ENCODE peak calls at places on chromosomes 11 and 22, in five cellular contexts. One of them, this sample, is unnamed.

GRCh38 chr11:43556892-43557291 is 123.6 kb upstream of the HSD17B12 start:
- DNase-seq in bronchial epithelial cell: no peak
- DNase-seq in coronary artery: no peak
- DNase-seq in DND-41: no peak
- DNase-seq in ovary: no peak
- DNase-seq in this sample: no peak

GRCh38 chr11:47152953-47153950 is 23.4 kb downstream of the ARFGAP2 start:
- DNase-seq in bronchial epithelial cell: peak; percentile 62
- DNase-seq in DND-41: peak; percentile 71
- DNase-seq in ovary: peak; percentile 88
- DNase-seq in coronary artery: no peak
- DNase-seq in this sample: peak; percentile 72

GRCh38 chr11:57566035-57566504 is 1.4 kb downstream of the UBE2L6 start:
- DNase-seq in bronchial epithelial cell: peak; percentile 15
- DNase-seq in ovary: no peak
- DNase-seq in DND-41: peak; percentile 55
- DNase-seq in coronary artery: no peak
- DNase-seq in this sample: peak; percentile 46

GRCh38 chr11:45067966-45068365 is 78.5 kb upstream of the PRDM11 start:
- DNase-seq in coronary artery: no peak
- DNase-seq in bronchial epithelial cell: no peak
- DNase-seq in ovary: no peak
- DNase-seq in DND-41: no peak
- DNase-seq in this sample: no peak

GRCh38 chr22:48943567-48944432 is 883.9 kb downstream of the BRD1 start:
- DNase-seq in bronchial epithelial cell: no peak
- DNase-seq in ovary: no peak
- DNase-seq in coronary artery: peak; percentile 64
- DNase-seq in DND-41: no peak
- DNase-seq in this sample: peak; percentile 49

GRCh38 chr11:7905961-7906429 is 25.1 kb downstream of the OR10A6 start:
- DNase-seq in ovary: no peak
- DNase-seq in bronchial epithelial cell: peak; percentile 62
- DNase-seq in coronary artery: no peak
- DNase-seq in DND-41: no peak
- DNase-seq in this sample: no peak

GRCh38 chr11:62427630-62428233 is 8.9 kb downstream of the SCGB1A1 start:
- DNase-seq in coronary artery: no peak
- DNase-seq in DND-41: no peak
- DNase-seq in bronchial epithelial cell: peak; percentile 13
- DNase-seq in ovary: no peak
- DNase-seq in this sample: peak; percentile 89

GRCh38 chr11:42770444-42771065 is 541.2 kb upstream of the API5 start:
- DNase-seq in bronchial epithelial cell: peak; percentile 9
- DNase-seq in DND-41: peak; percentile 10
- DNase-seq in coronary artery: no peak
- DNase-seq in ovary: no peak
- DNase-seq in this sample: peak; percentile 38

GRCh38 chr22:26709617-26710390 is 52.4 kb downstream of the MIAT start:
- DNase-seq in ovary: no peak
- DNase-seq in DND-41: no peak
- DNase-seq in coronary artery: no peak
- DNase-seq in bronchial epithelial cell: no peak
- DNase-seq in this sample: no peak

GRCh38 chr11:116610190-116610589 is 162.6 kb downstream of the BUD13 start:
- DNase-seq in DND-41: no peak
- DNase-seq in bronchial epithelial cell: no peak
- DNase-seq in coronary artery: peak; percentile 40
- DNase-seq in ovary: no peak
- DNase-seq in this sample: no peak

GRCh38 chr11:45021692-45022130 is 71.0 kb upstream of the TP53I11 start:
- DNase-seq in ovary: peak; percentile 51
- DNase-seq in DND-41: peak; percentile 7
- DNase-seq in bronchial epithelial cell: no peak
- DNase-seq in coronary artery: peak; percentile 81
- DNase-seq in this sample: peak; percentile 69

GRCh38 chr11:129323896-129324522 is 51.6 kb upstream of the BARX2 start:
- DNase-seq in ovary: no peak
- DNase-seq in DND-41: no peak
- DNase-seq in coronary artery: no peak
- DNase-seq in bronchial epithelial cell: peak; percentile 18
- DNase-seq in this sample: peak; percentile 91

DNA sequence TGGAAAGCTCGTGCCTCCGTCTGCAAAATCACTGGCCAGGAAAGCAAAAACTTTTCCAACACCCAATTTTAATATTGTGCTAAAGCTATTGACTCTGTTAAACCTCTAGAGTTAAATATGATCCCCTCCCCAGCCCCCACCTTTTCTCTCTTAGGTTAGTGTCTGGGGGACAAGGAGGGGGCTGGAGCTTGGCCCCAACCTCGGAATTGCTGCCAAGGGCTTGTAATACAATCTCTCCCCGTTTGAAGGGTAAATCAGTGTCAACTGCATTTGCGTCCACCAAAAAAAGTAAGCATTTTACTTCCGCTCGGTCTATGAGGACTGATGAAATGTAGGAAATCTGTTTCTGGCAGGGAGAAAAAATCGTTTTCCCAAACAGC is at the start of gene GAS2:
- DNase-seq in DND-41: no peak
- DNase-seq in ovary: no peak
- DNase-seq in coronary artery: no peak
- DNase-seq in bronchial epithelial cell: no peak
- DNase-seq in this sample: no peak
- H3K4me3 ChIP-seq in DND-41: peak within 1 kb of the TSS; percentile 11
- H3K4me3 ChIP-seq in ovary: peak within 1 kb of the TSS; percentile 9
- H3K4me3 ChIP-seq in coronary artery: peak within 1 kb of the TSS; percentile 62
- H3K4me3 ChIP-seq in bronchial epithelial cell: no peak within 1 kb of the TSS
- H3K4me3 ChIP-seq in this sample: no peak within 1 kb of the TSS

DNA sequence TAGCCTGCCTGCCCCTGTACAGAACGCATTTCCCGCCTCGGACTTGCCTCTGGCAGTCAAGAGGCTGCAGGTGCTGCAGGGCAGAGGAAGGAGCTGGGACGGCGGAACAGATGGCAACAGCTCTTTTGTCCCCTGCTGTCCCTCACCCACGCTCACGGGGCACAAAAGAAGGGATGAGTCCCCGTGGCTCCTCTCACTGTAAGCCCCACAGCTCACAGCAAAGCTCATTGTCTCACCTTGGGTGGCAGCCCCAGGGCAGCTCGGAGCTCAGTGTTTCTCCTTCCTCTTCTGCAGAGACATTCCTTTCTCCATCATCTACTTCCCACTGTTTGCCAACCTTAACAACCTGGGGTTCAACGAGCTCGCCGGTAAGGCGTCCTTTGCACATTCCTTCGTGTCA is 24.3 kb downstream of the SLC25A18 start:
- DNase-seq in ovary: no peak
- DNase-seq in coronary artery: no peak
- DNase-seq in bronchial epithelial cell: no peak
- DNase-seq in DND-41: no peak
- DNase-seq in this sample: no peak
- H3K4me3 ChIP-seq in ovary: no peak overlapping the region
- H3K4me3 ChIP-seq in coronary artery: no peak overlapping the region
- H3K4me3 ChIP-seq in bronchial epithelial cell: no peak overlapping the region
- H3K4me3 ChIP-seq in DND-41: no peak overlapping the region
- H3K4me3 ChIP-seq in this sample: no peak overlapping the region

DNA sequence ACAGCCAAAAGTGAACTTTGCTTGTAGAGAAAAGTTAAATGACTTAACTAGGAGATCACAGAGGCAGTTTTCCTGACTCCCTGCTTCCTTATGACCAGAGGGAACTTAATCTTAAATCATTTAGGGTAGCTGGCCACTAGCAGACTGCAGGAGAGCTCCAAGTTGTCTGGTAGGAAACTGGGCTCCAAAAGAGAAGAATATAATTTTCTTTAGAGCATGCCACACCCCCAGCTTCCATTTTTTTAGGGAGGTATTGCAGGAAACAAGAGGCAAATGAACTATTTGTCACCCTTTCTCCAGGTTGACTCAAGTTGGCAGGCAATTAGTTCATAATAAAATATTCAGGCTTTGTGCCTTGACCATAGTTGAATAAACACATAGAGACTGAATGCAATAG is 2.6 kb downstream of the METTL15 start:
- DNase-seq in DND-41: no peak
- DNase-seq in bronchial epithelial cell: peak; percentile 38
- DNase-seq in coronary artery: no peak
- DNase-seq in ovary: no peak
- DNase-seq in this sample: peak; percentile 12
- H3K4me3 ChIP-seq in DND-41: peak overlapping the region; percentile 91
- H3K4me3 ChIP-seq in bronchial epithelial cell: peak overlapping the region; percentile 51
- H3K4me3 ChIP-seq in coronary artery: peak overlapping the region; percentile 73
- H3K4me3 ChIP-seq in ovary: peak overlapping the region; percentile 69
- H3K4me3 ChIP-seq in this sample: peak overlapping the region; percentile 88

DNA sequence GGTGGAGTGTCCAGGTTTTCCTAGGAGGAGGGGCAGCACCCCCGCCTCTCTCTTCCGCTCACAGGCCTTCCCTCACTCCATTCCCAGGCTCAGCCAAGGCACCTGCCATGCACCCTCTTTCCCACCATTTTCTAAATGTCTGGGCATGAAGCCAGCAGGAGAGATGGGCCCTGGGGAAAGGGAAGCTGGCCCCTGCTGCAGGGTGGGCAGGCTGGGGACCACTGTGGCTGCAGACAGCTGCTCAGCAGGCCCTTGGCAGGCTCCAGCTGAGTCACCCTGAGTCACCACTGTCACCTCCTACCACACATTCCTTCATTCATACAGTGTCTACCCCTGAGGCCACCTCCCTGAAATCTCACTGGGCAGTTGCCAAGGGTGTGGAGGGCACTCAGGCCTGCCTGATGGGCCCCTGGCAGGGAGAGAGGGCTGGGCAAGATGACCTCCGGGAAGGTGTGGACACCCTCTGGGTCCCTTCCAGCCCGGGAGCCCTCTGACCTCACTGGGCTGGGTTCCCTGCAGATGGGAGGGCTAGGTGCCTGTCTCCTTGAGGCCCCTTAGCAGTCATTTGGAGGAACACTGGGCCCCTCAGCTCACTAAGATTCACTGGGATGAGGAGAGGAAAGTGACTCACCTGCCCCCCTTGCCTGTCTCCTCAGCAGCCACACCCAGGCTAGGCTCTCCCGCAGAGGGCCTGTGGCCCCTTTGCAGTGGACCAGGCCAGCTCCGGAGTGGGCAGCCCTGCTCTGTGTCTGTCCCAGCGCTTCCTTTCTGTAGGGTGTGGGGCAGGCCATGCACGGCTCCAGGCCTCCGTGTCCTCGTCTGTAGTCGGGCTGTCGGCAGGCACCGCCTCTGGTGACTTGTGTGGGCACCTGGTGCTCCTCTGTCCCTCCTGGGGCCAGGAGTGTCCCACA is 7.8 kb downstream of the MYEOV start:
- DNase-seq in DND-41: no peak
- DNase-seq in coronary artery: no peak
- DNase-seq in bronchial epithelial cell: peak; percentile 80
- DNase-seq in ovary: no peak
- DNase-seq in this sample: peak; percentile 82
- H3K4me3 ChIP-seq in DND-41: no peak overlapping the region
- H3K4me3 ChIP-seq in coronary artery: no peak overlapping the region
- H3K4me3 ChIP-seq in bronchial epithelial cell: no peak overlapping the region
- H3K4me3 ChIP-seq in ovary: no peak overlapping the region
- H3K4me3 ChIP-seq in this sample: no peak overlapping the region

DNA sequence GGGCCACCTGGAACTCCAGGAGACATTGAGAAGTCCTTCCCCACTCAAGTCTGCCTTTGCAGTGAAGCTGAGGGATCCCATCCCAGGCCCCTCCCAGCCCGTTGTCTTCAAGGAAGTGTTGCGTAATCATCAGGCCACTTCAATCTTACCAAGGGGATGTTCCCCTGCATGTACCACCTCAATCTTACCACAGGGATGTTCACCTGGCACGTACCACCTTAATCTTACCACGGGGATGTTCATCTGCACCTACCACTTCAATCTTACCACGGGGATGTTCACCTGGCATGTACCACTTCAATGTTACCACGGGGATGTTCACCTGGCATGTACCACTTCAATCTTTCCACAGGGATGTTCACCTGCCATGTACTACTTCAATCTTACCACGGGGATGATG is 108.0 kb upstream of the SYN3 start:
- DNase-seq in bronchial epithelial cell: no peak
- DNase-seq in coronary artery: no peak
- DNase-seq in DND-41: no peak
- DNase-seq in ovary: no peak
- DNase-seq in this sample: peak; percentile 12
- H3K4me3 ChIP-seq in bronchial epithelial cell: no peak overlapping the region
- H3K4me3 ChIP-seq in coronary artery: no peak overlapping the region
- H3K4me3 ChIP-seq in DND-41: no peak overlapping the region
- H3K4me3 ChIP-seq in ovary: no peak overlapping the region
- H3K4me3 ChIP-seq in this sample: no peak overlapping the region

GRCh38 chr22:28441720-28442263 is 237.8 kb downstream of the TTC28 start:
- DNase-seq in coronary artery: no peak
- DNase-seq in bronchial epithelial cell: no peak
- DNase-seq in DND-41: no peak
- DNase-seq in ovary: peak; percentile 35
- DNase-seq in this sample: no peak
- H3K4me3 ChIP-seq in coronary artery: peak overlapping the region; percentile 77
- H3K4me3 ChIP-seq in bronchial epithelial cell: peak overlapping the region; percentile 41
- H3K4me3 ChIP-seq in DND-41: peak overlapping the region; percentile 87
- H3K4me3 ChIP-seq in ovary: peak overlapping the region; percentile 56
- H3K4me3 ChIP-seq in this sample: no peak overlapping the region

GRCh38 chr22:41863472-41863871 is 30.6 kb downstream of the SREBF2 start:
- DNase-seq in DND-41: no peak
- DNase-seq in ovary: no peak
- DNase-seq in bronchial epithelial cell: no peak
- DNase-seq in coronary artery: no peak
- DNase-seq in this sample: no peak
- H3K4me3 ChIP-seq in DND-41: no peak overlapping the region
- H3K4me3 ChIP-seq in ovary: no peak overlapping the region
- H3K4me3 ChIP-seq in bronchial epithelial cell: no peak overlapping the region
- H3K4me3 ChIP-seq in coronary artery: no peak overlapping the region
- H3K4me3 ChIP-seq in this sample: no peak overlapping the region

DNA sequence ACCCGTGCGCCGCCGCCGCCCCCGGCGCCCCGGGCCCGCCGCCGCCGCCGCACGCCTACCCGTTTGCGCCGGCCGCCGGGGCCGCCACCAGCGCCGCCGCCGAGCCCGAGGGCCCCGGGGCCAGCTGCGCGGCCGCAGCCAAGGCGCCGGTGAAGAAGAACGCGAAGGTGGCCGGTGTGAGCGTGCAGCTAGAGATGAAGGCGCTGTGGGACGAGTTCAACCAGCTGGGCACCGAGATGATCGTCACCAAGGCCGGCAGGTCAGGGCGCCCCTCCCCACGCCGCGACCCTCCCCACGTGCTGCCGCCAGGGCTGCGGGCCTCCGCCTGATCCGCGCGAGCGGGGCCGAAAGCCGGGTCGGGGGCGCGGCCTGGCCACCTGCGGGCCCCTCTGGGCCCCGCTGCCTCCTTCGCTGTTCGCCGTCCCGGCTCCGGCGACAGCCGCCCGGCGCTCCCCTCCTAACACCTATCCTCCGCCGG is 483 bp downstream of the TBX1 start:
- DNase-seq in DND-41: no peak
- DNase-seq in ovary: no peak
- DNase-seq in bronchial epithelial cell: no peak
- DNase-seq in coronary artery: no peak
- DNase-seq in this sample: peak; percentile 44
- H3K4me3 ChIP-seq in DND-41: no peak overlapping the region
- H3K4me3 ChIP-seq in ovary: no peak overlapping the region
- H3K4me3 ChIP-seq in bronchial epithelial cell: peak overlapping the region; percentile 66
- H3K4me3 ChIP-seq in coronary artery: peak overlapping the region; percentile 65
- H3K4me3 ChIP-seq in this sample: peak overlapping the region; percentile 43